ENCODE peak calls at places on chromosomes 1 and 21, in four cellular contexts. G, J, L and C are unnamed samples.

GRCh38 chr1:20498116-20498515 is 9.8 kb downstream of the MUL1 start:
- DNase-seq in G (no peak), J (no peak), L (no peak), C (no peak)

GRCh38 chr1:94105957-94106529 is 14.9 kb downstream of the ABCA4 start:
- DNase-seq in G (no peak), J (no peak), L (no peak), C (no peak)

GRCh38 chr1:70156529-70157120 is 48.8 kb downstream of the LRRC40 start:
- DNase-seq in G (peak; percentile 16), J (no peak), L (no peak), C (peak; percentile 42)

GRCh38 chr1:230176871-230177411 is 109.9 kb downstream of the GALNT2 start:
- DNase-seq in G (peak; percentile 66), J (no peak), L (peak; percentile 87), C (no peak)

GRCh38 chr1:97820470-97821188 is 100.2 kb downstream of the DPYD start:
- DNase-seq in G (no peak), J (no peak), L (no peak), C (peak; percentile 5)

GRCh38 chr1:220298470-220298869 is 26.2 kb upstream of the RAB3GAP2 start:
- DNase-seq in G (no peak), J (no peak), L (peak; percentile 16), C (no peak)

GRCh38 chr1:243482237-243483022 is 226.6 kb downstream of the SDCCAG8 start:
- DNase-seq in G (no peak), J (no peak), L (peak; percentile 74), C (no peak)

GRCh38 chr1:30764396-30764795 is 6.8 kb upstream of the LAPTM5 start:
- DNase-seq in G (no peak), J (no peak), L (no peak), C (no peak)

GRCh38 chr1:229185913-229186312 is 85.0 kb upstream of the RAB4A start:
- DNase-seq in G (no peak), J (no peak), L (no peak), C (no peak)

GRCh38 chr1:11948822-11949458 is 14.4 kb downstream of the PLOD1 start:
- DNase-seq in G (peak; percentile 95), J (no peak), L (peak; percentile 72), C (no peak)

GRCh38 chr1:238674331-238674730 is 712.0 kb upstream of the CHRM3 start:
- DNase-seq in G (no peak), J (no peak), L (no peak), C (no peak)

GRCh38 chr1:26570287-26570686 is 40.7 kb downstream of the RPS6KA1 start:
- DNase-seq in G (no peak), J (no peak), L (no peak), C (no peak)

GRCh38 chr1:178412400-178412770 is 84.4 kb downstream of the CLEC20A start:
- DNase-seq in G (no peak), J (no peak), L (no peak), C (no peak)

GRCh38 chr1:117061986-117062415 is 1.9 kb downstream of the TTF2 start:
- DNase-seq in G (no peak), J (peak; percentile 69), L (no peak), C (no peak)

GRCh38 chr1:160837558-160838205 is 25.0 kb downstream of the CD244 start:
- DNase-seq in G (no peak), J (peak; percentile 78), L (peak; percentile 15), C (no peak)

GRCh38 chr21:44920694-44921604 is at the start of gene ITGB2:
- DNase-seq in G (no peak), J (no peak), L (no peak), C (no peak)

GRCh38 chr1:172069535-172069934 is 228.2 kb downstream of the DNM3 start:
- DNase-seq in G (no peak), J (no peak), L (no peak), C (no peak)

GRCh38 chr1:178137238-178137637 is 43.3 kb downstream of the RASAL2 start:
- DNase-seq in G (no peak), J (no peak), L (no peak), C (no peak)

GRCh38 chr1:119880063-119880462 is 16.3 kb downstream of the ADAM30 start:
- DNase-seq in G (no peak), J (no peak), L (no peak), C (no peak)

GRCh38 chr1:64323882-64324281 is 120.5 kb downstream of the UBE2U start:
- DNase-seq in G (no peak), J (no peak), L (no peak), C (no peak)

GRCh38 chr1:89499320-89499719 is 25.3 kb upstream of the LRRC8B start:
- DNase-seq in G (no peak), J (no peak), L (no peak), C (no peak)

DNA sequence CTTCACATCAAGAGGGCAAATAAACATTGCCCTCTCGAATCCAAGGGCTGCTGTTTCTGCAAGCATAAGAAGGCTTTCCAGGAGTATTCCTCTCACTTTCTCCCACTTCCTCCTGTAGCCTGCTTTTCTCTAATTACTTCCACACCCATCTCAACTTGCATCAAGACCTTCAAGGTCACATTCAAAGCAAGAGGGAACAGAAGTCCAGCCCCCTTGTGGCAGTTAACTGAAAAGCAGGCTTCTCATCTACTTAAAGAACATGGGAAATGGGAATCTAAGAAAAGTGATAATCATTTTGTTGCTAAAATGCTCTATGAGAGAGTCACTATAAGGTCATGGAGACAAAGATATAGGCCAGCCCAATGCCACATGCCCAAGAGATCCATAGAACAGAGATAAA is 874.4 kb downstream of the KCNT2 start:
- DNase-seq in G (no peak), J (no peak), L (no peak), C (peak; percentile 8)
- TF ChIP-seq NFIC in G (no peak), J (no peak), L (no peak), C (no peak)

GRCh38 chr1:4527819-4528218 is 126.6 kb upstream of the AJAP1 start:
- DNase-seq in G (no peak), J (no peak), L (no peak), C (no peak)
- TF ChIP-seq NFIC in G (no peak), J (no peak), L (no peak), C (no peak)

DNA sequence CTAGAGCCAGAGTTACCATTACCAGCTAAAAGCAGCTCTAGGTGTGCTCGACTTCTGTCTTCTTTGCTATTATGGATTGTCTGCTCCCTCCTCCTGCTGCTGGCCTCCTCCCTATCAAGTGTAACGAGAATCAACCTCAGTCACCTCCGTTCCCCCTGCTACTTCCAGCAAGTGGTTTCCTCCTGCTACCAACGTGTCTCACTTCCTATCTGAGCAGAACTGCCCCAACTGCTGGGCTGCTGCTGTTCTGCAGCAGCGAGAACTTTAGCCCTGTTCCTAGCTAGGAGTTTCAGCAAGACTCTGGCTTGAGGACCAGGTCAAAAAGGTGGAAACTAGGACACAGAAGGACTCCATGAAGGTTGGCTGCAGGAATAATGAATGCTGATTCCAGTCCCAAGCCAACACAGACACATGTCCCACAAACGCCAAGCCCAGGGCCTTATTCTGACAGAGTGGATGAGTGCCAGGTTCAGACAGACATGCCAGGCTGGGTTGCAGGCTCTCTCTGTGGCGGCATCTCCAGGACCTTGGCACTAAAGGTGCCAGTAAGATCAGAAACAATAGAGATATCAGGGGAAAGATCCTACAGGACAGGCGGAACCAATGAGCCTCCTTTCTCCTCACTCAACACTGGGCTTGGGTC is 46.9 kb downstream of the CD34 start:
- DNase-seq in G (no peak), J (peak; percentile 70), L (no peak), C (no peak)
- TF ChIP-seq NFIC in G (no peak), J (no peak), L (no peak), C (no peak)

DNA sequence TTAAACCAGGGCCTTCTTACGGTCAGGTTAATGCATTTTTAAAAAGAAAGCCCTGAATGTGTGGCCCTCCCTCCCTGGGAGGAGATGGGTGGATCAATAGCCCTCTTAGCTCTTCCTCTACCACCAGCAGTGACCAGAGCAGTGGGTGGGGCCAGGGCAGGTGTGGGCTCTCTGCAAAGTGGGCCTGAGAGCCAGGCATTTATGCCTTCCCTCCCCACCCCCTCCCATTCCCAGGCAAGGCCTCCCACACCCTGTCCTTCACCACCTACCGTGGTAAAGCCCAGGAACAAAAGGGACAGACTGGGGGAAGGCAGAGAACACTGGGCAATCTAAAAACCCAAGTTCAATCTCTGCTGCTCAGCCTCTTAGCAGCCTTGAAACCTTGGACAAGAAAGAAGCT is 63.9 kb downstream of the SSBP3 start:
- DNase-seq in G (no peak), J (no peak), L (no peak), C (no peak)
- TF ChIP-seq NFIC in G (no peak), J (no peak), L (no peak), C (no peak)

DNA sequence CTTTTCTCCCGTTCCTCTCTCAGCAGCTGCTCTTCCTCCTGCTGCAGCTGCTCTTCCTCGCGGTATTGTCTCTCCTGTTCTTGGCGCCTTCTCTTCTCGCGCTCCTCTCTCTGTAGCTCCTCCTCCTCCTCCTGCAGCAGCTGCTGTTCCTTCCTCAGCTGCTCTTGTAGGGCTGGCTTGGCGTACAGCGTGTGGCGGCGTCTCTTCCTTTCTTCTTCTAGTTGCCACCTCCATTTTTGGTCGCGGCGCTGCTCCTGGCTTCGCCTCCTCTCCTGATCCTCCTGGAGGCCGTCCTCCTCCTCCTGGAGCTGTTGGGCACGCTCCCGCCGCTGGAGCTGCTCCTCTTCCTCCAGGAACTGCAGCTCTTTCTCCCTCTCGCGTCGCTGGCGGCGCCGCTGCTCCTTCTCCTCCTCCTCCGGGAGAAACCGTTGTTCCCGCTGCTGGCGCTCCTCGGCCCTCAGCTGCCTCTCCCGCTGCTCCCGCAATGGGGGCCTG is 4.8 kb downstream of the TCHH start:
- DNase-seq in G (no peak), J (no peak), L (no peak), C (no peak)
- TF ChIP-seq NFIC in G (no peak), J (no peak), L (no peak), C (no peak)